ENCODE peak calls at places on chromosomes 3 and 15, in five cellular contexts. S is neural progenitor cell, J is psoas muscle, P is mucosa of descending colon, C is A549. K is an unnamed sample.

GRCh38 chr15:75235051-75235673 is 23.0 kb upstream of the GOLGA6C start:
- DNase-seq in S (no peak), J (peak), P (no peak), C (no peak), K (no peak)

GRCh38 chr15:71739355-71739754 is 71.0 kb upstream of the NR2E3 start:
- DNase-seq in S (no peak), J (no peak), P (no peak), C (no peak), K (no peak)

GRCh38 chr3:117873236-117873635 is 1161.4 kb downstream of the IGSF11 start:
- DNase-seq in S (no peak), J (no peak), P (peak), C (no peak), K (no peak)

GRCh38 chr3:18440053-18440768 is 15.1 kb upstream of the SATB1 start:
- DNase-seq in S (no peak), J (no peak), P (no peak), C (no peak), K (no peak)

GRCh38 chr15:96243701-96244100 is 86.8 kb upstream of the NR2F2 start:
- DNase-seq in S (no peak), J (no peak), P (no peak), C (no peak), K (no peak)

GRCh38 chr3:75136100-75136897 is 521.8 kb upstream of the CNTN3 start:
- DNase-seq in S (no peak), J (no peak), P (no peak), C (peak), K (no peak)

GRCh38 chr15:78438595-78439285 is 724 bp downstream of the IREB2 start:
- DNase-seq in S (peak), J (no peak), P (peak), C (peak), K (peak)

GRCh38 chr3:171862993-171863521 is 19.9 kb downstream of the TMEM212 start:
- DNase-seq in S (peak), J (no peak), P (no peak), C (no peak), K (no peak)

GRCh38 chr15:37783290-37783689 is 151.2 kb upstream of the TMCO5A start:
- DNase-seq in S (peak), J (no peak), P (no peak), C (no peak), K (no peak)

GRCh38 chr3:52451237-52452083 is 2.4 kb downstream of the TNNC1 start:
- DNase-seq in S (peak), J (no peak), P (no peak), C (no peak), K (no peak)
- TF ChIP-seq CTCF in S (peak), J (no peak), P (no peak), C (no peak), K (no peak)

DNA sequence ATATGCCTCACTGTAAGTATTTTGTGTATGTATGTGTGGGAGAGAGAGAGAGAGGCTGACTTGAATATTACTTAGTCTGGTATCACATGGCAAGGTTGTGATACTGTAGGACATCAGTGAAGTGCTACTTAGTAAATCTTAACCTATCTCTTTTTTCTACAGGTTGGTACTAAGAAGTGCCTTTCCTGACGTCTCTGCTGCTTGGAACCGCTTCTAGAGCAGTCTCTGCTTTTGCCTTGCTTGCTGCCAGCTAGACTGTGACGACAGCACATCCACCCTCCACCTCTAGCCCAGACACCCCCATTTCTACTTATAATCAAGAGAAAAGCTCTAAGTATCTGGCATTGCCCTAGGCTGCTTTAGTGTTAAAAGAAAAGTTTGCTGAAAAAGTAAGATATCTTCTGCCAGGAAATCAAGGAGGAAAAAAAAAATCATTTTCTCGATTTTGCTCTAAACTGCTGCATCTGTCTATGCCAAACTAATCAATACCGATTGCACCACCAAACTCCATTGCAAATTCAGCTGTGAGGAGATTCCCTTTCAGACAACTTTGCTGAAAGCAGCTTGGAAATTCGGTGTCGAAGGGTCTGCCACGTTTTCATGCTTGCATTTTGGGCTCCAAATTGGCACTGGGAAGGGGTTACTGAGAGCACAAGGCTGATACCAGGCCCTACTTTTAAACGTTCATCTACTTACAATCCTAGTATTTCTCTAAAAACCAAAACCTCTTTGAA is 30.7 kb downstream of the MBNL1 start:
- DNase-seq in S (no peak), J (no peak), P (no peak), C (no peak), K (no peak)
- H3K4me3 ChIP-seq in S (peak), J (peak), P (no peak), C (peak), K (peak)

GRCh38 chr3:127761101-127761802 is 61.1 kb downstream of the MGLL start:
- DNase-seq in S (no peak), J (no peak), P (no peak), C (no peak), K (no peak)
- TF ChIP-seq CTCF in S (no peak), J (no peak), P (no peak), C (no peak), K (no peak)

DNA sequence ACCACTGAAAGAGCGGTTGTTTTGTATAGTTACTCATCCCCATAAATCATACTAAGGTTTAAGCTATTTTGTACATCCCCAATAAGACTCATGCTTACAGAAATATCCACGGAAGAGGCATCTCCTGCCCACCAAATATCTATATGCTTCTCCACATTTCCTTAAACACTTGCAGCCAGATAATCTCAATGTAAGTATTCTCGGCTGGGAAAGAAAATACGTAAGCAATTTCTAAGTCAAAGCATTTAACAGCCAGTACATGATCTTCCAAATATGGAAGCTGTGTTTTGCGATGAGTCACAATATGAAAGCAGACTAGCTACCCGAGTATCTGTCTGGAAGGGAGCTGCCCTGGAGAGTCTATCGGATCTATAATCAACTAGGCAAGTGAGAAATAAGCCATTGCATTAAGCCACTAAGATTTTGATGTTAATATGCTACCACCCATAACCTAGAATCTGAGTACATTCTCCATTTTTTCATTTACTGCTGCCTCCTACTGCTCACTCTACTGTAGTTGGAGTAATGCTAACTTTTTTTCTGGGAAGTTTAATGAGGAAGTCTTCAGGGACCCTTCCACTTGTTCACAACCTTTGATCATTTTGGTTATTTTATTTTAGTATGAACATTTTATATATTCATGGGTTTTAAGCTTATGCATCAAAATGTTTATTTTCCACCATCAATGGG is 26.9 kb upstream of the ZMAT3 start:
- DNase-seq in S (no peak), J (no peak), P (no peak), C (no peak), K (peak)
- H3K4me3 ChIP-seq in S (no peak), J (no peak), P (no peak), C (no peak), K (no peak)

DNA sequence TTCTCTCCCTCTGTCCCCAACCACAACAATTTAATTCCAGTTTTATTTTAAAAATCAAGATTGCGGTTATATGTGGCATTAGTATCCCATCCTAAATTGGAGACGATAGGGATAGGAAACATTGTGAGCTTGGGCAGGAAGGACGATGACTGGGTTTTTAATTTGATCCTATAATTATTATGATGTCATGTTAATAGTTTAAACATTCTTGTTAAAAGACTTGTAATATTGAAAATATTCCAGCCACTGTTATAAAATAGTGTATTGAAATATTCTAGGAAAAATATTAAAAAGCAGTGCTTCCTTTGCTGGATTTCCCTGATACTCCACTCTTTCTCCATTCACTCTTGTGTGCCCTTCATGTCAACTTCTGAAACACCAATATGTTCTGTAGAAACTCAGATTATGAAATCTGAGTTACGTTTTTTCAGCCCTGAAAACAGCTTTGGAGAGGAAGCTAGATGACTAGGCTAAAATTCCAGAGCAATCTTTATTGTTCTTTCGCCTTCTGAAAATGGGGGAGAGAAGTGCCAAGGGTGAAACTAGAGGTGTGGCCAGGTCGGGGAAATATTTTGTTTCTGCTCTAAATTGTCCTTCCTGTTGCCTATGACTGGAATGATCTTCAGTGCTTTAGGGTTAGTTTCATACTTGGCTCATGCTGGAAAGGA is 46.1 kb upstream of the MAP3K13 start:
- DNase-seq in S (no peak), J (no peak), P (no peak), C (peak), K (peak)
- TF ChIP-seq CTCF in S (no peak), J (no peak), P (no peak), C (no peak), K (no peak)

DNA sequence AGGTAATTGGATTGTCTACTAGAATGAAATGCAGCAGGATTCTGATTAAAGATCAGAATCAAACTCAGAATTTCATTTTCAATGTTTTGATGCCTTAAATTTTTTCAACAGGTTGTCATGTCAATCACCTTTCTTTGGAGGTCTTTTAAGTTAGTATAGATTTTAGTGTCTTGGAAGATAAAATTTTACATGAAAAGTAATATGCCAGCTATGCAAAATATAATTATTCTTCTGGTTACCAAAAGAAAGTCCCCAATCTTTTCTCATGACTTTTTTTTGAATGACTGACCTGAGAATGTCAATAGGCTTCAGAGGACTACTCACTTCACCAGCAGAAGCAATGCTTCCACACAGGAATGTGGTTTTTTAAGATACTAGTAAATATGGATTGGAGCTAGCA is 4.3 kb downstream of the FGF7 start:
- DNase-seq in S (no peak), J (no peak), P (no peak), C (no peak), K (no peak)
- H3K4me3 ChIP-seq in S (no peak), J (peak), P (no peak), C (no peak), K (no peak)

GRCh38 chr3:40306336-40306735 is 3.2 kb upstream of the EIF1B start:
- DNase-seq in S (no peak), J (no peak), P (no peak), C (no peak), K (no peak)
- TF ChIP-seq CTCF in S (no peak), J (no peak), P (no peak), C (no peak), K (no peak)

DNA sequence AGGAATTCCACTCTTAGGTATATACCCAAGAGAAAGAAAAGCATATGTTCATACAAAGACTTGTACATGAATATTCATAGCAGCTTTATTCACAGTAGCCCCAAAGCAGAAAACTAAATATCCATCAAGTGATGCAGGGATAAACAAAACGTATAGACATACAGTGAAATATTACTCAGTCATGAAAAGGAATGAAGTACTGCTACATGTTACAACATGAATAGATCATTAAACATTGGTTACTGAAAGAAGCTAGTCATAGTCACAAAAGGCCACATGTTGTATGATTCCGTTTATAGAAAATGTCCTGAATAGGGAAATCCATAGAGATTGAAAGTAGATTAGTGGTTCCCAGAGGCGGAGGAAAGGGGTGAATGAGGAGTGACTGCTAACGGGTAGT is 1.3 kb upstream of the MRAS start:
- DNase-seq in S (no peak), J (no peak), P (no peak), C (no peak), K (no peak)
- H3K4me3 ChIP-seq in S (no peak), J (peak), P (no peak), C (peak), K (no peak)

GRCh38 chr15:33608714-33609113 is 297.9 kb downstream of the RYR3 start:
- DNase-seq in S (peak), J (no peak), P (no peak), C (peak), K (peak)
- TF ChIP-seq CTCF in S (peak), J (no peak), P (no peak), C (peak), K (peak)